ENCODE peak calls at places on chromosome 5, in seven cellular contexts. P is lower leg skin; D is type B pancreatic cell; G is activated CD4-positive, alpha-beta T cell treated with anti-CD3 and anti-CD28 coated beads, Interleukin-2, amount 50 U/mL, for 1 hour; L is GM20000; X is D341Med; K is amygdala. A is an unnamed sample.

GRCh38 chr5:82723168-82723567 is 354.0 kb downstream of the TMEM167A start:
- DNase-seq in P (no peak), D (no peak), G (no peak), L (no peak), X (no peak), K (no peak), A (no peak)

GRCh38 chr5:121976979-121977378 is 15.2 kb downstream of the SRFBP1 start:
- DNase-seq in P (no peak), D (no peak), G (no peak), L (no peak), X (no peak), K (no peak), A (no peak)

GRCh38 chr5:135828793-135829150 is 5.7 kb upstream of the SLC25A48 start:
- DNase-seq in P (no peak), D (no peak), G (no peak), L (no peak), X (no peak), K (no peak), A (no peak)

GRCh38 chr5:115068239-115069086 is 101.2 kb downstream of the TRIM36 start:
- DNase-seq in P (no peak), D (no peak), G (no peak), L (peak), X (no peak), K (no peak), A (no peak)

GRCh38 chr5:178460598-178461425 is 129.4 kb downstream of the COL23A1 start:
- DNase-seq in P (peak), D (peak), G (peak), L (peak), X (peak), K (peak), A (peak)

GRCh38 chr5:141623197-141623596 is 4.4 kb upstream of the DIAPH1 start:
- DNase-seq in P (no peak), D (no peak), G (no peak), L (peak), X (no peak), K (no peak), A (no peak)

GRCh38 chr5:163917741-163918140 is 412.3 kb downstream of the MAT2B start:
- DNase-seq in P (no peak), D (no peak), G (no peak), L (no peak), X (no peak), K (no peak), A (no peak)

GRCh38 chr5:79202076-79202475 is 33.9 kb upstream of the JMY start:
- DNase-seq in P (no peak), D (no peak), G (no peak), L (no peak), X (no peak), K (no peak), A (no peak)

GRCh38 chr5:64000096-64000495 is 37.9 kb upstream of the HTR1A start:
- DNase-seq in P (no peak), D (no peak), G (no peak), L (no peak), X (no peak), K (no peak), A (no peak)

GRCh38 chr5:140576776-140577201 is 12.2 kb downstream of the SLC35A4 start:
- DNase-seq in P (no peak), D (no peak), G (no peak), L (no peak), X (no peak), K (no peak), A (no peak)

GRCh38 chr5:25091917-25092316 is 447.1 kb upstream of the CDH10 start:
- DNase-seq in P (no peak), D (no peak), G (no peak), L (no peak), X (no peak), K (no peak), A (no peak)

GRCh38 chr5:5316333-5316732 is 106.1 kb upstream of the ICE1 start:
- DNase-seq in P (no peak), D (no peak), G (no peak), L (no peak), X (no peak), K (no peak), A (no peak)

GRCh38 chr5:137220523-137220927 is 278.6 kb downstream of the SPOCK1 start:
- DNase-seq in P (no peak), D (no peak), G (no peak), L (peak), X (peak), K (no peak), A (no peak)

GRCh38 chr5:54785729-54786548 is 199.5 kb downstream of the ESM1 start:
- DNase-seq in P (peak), D (no peak), G (no peak), L (no peak), X (no peak), K (peak), A (no peak)

GRCh38 chr5:87752362-87752761 is 339.6 kb upstream of the CCNH start:
- DNase-seq in P (no peak), D (no peak), G (no peak), L (no peak), X (no peak), K (no peak), A (no peak)

GRCh38 chr5:172502410-172502809 is 48.1 kb upstream of the SH3PXD2B start:
- DNase-seq in P (peak), D (peak), G (no peak), L (no peak), X (no peak), K (no peak), A (no peak)

GRCh38 chr5:73321757-73322452 is 126.7 kb downstream of the FOXD1 start:
- DNase-seq in P (no peak), D (no peak), G (no peak), L (no peak), X (no peak), K (no peak), A (no peak)